ENCODE peak calls at places on chromosome 4, in seven cellular contexts. B is NCI-H1105, V is breast epithelium, U is head of caudate nucleus, Y is GM04504, P is NCI-H1417, I is iris pigment epithelial cell. L is an unnamed sample.

GRCh38 chr4:39786838-39787237 is 88.9 kb downstream of the UBE2K start:
- DNase-seq in B (no peak), V (no peak), U (no peak), Y (no peak), P (no peak), I (no peak), L (no peak)

GRCh38 chr4:143514432-143514831 is 930 bp downstream of the SMARCA5 start:
- DNase-seq in B (peak; percentile 8), V (peak; percentile 52), U (peak; percentile 76), Y (no peak), P (peak; percentile 72), I (peak; percentile 66), L (peak; percentile 54)

GRCh38 chr4:19400820-19401219 is 850.9 kb upstream of the SLIT2 start:
- DNase-seq in B (no peak), V (no peak), U (no peak), Y (no peak), P (no peak), I (no peak), L (no peak)

GRCh38 chr4:120481711-120482110 is 415.1 kb upstream of the MAD2L1 start:
- DNase-seq in B (no peak), V (no peak), U (no peak), Y (no peak), P (no peak), I (no peak), L (no peak)

GRCh38 chr4:152633118-152633517 is 46.7 kb downstream of the TMEM154 start:
- DNase-seq in B (no peak), V (no peak), U (no peak), Y (no peak), P (no peak), I (no peak), L (no peak)

GRCh38 chr4:19936471-19936870 is 315.2 kb upstream of the SLIT2 start:
- DNase-seq in B (no peak), V (no peak), U (no peak), Y (peak; percentile 67), P (no peak), I (peak; percentile 92), L (peak; percentile 90)

GRCh38 chr4:153371835-153372234 is 27.3 kb downstream of the MND1 start:
- DNase-seq in B (no peak), V (no peak), U (no peak), Y (no peak), P (no peak), I (no peak), L (no peak)

GRCh38 chr4:188658958-188659522 is 519.8 kb downstream of the TRIML1 start:
- DNase-seq in B (no peak), V (no peak), U (no peak), Y (no peak), P (no peak), I (no peak), L (no peak)

GRCh38 chr4:145827885-145828284 is 110.7 kb downstream of the ZNF827 start:
- DNase-seq in B (no peak), V (no peak), U (no peak), Y (no peak), P (no peak), I (no peak), L (no peak)

GRCh38 chr4:145482209-145483021 is 762 bp downstream of the SMAD1 start:
- DNase-seq in B (peak; percentile 44), V (peak; percentile 57), U (peak; percentile 84), Y (peak; percentile 37), P (peak; percentile 91), I (peak; percentile 88), L (peak; percentile 78)

GRCh38 chr4:83219344-83219990 is 65.1 kb downstream of the COQ2 start:
- DNase-seq in B (peak; percentile 64), V (peak; percentile 52), U (peak; percentile 61), Y (peak; percentile 64), P (peak; percentile 68), I (no peak), L (no peak)

GRCh38 chr4:47668810-47669408 is 169.0 kb downstream of the CORIN start:
- DNase-seq in B (peak; percentile 26), V (no peak), U (peak; percentile 67), Y (peak; percentile 19), P (peak; percentile 33), I (peak; percentile 64), L (peak; percentile 64)

GRCh38 chr4:83013931-83014330 is 3.3 kb upstream of the LIN54 start:
- DNase-seq in B (no peak), V (no peak), U (no peak), Y (no peak), P (peak; percentile 46), I (no peak), L (no peak)

GRCh38 chr4:52028970-52029369 is 8.8 kb upstream of the LRRC66 start:
- DNase-seq in B (no peak), V (no peak), U (no peak), Y (no peak), P (no peak), I (peak; percentile 80), L (peak; percentile 79)

GRCh38 chr4:155796031-155796430 is 37.2 kb downstream of the GUCY1B1 start:
- DNase-seq in B (no peak), V (no peak), U (no peak), Y (no peak), P (no peak), I (peak; percentile 57), L (peak; percentile 74)

GRCh38 chr4:136651278-136651667 is 881.0 kb downstream of the PCDH18 start:
- DNase-seq in B (no peak), V (no peak), U (no peak), Y (no peak), P (no peak), I (peak; percentile 10), L (peak; percentile 33)

GRCh38 chr4:106583567-106583966 is 215.0 kb upstream of the GIMD1 start:
- DNase-seq in B (no peak), V (no peak), U (no peak), Y (peak; percentile 92), P (no peak), I (peak; percentile 98), L (peak; percentile 95)

GRCh38 chr4:114281561-114281960 is 302.1 kb upstream of the ARSJ start:
- DNase-seq in B (no peak), V (no peak), U (no peak), Y (peak; percentile 64), P (no peak), I (peak; percentile 89), L (peak; percentile 89)

GRCh38 chr4:52751349-52751911 is at the start of gene ERVMER34-1:
- DNase-seq in B (no peak), V (peak; percentile 72), U (peak; percentile 61), Y (no peak), P (no peak), I (peak; percentile 25), L (peak; percentile 28)

GRCh38 chr4:2649604-2650114 is 106.5 kb downstream of the TNIP2 start:
- DNase-seq in B (no peak), V (no peak), U (no peak), Y (no peak), P (no peak), I (no peak), L (no peak)

GRCh38 chr4:7429601-7430078 is 5.1 kb downstream of the PSAPL1 start:
- DNase-seq in B (no peak), V (peak; percentile 39), U (peak; percentile 33), Y (no peak), P (no peak), I (no peak), L (no peak)

GRCh38 chr4:36285784-36286480 is 4.5 kb downstream of the DTHD1 start:
- DNase-seq in B (no peak), V (no peak), U (no peak), Y (no peak), P (no peak), I (no peak), L (no peak)

GRCh38 chr4:159229164-159229563 is 126.3 kb downstream of the RAPGEF2 start:
- DNase-seq in B (no peak), V (no peak), U (no peak), Y (no peak), P (no peak), I (peak; percentile 95), L (peak; percentile 74)

GRCh38 chr4:6847134-6847533 is 62.5 kb upstream of the TBC1D14 start:
- DNase-seq in B (no peak), V (no peak), U (no peak), Y (no peak), P (no peak), I (no peak), L (no peak)

GRCh38 chr4:2218436-2218835 is 23.5 kb downstream of the HAUS3 start:
- DNase-seq in B (no peak), V (no peak), U (no peak), Y (no peak), P (no peak), I (no peak), L (no peak)